ENCODE peak calls at places on chromosome 9, in five cellular contexts. H, N, M, T and E are unnamed samples.

GRCh38 chr9:72089461-72090130 is 29.2 kb upstream of the C9orf57 start:
- DNase-seq in H (no peak), N (no peak), T (no peak), M (no peak), E (no peak)

GRCh38 chr9:35367451-35367850 is 122.5 kb upstream of the RUSC2 start:
- DNase-seq in H (no peak), N (no peak), T (no peak), M (no peak), E (no peak)

GRCh38 chr9:120608421-120608820 is 28.5 kb upstream of the CDK5RAP2 start:
- DNase-seq in H (no peak), N (no peak), M (no peak), T (no peak), E (no peak)

GRCh38 chr9:123927625-123928308 is 2.2 kb downstream of the DENND1A start:
- DNase-seq in T (no peak), N (peak; percentile 58), M (no peak), H (peak; percentile 48), E (no peak)

GRCh38 chr9:94996638-94997037 is 270.1 kb downstream of the AOPEP start:
- DNase-seq in M (no peak), H (no peak), N (no peak), T (no peak), E (no peak)

GRCh38 chr9:133428579-133429215 is 6.5 kb downstream of the ADAMTS13 start:
- DNase-seq in N (no peak), T (peak; percentile 12), H (peak; percentile 64), M (no peak), E (no peak)

GRCh38 chr9:79131876-79132377 is 439.8 kb upstream of the TLE4 start:
- DNase-seq in T (no peak), N (no peak), H (no peak), M (no peak), E (no peak)

GRCh38 chr9:133621868-133622267 is 12.7 kb upstream of the FAM163B start:
- DNase-seq in H (no peak), T (no peak), M (no peak), N (no peak), E (no peak)

GRCh38 chr9:110173322-110173642 is 34.7 kb downstream of the C9orf152 start:
- DNase-seq in H (no peak), N (no peak), T (no peak), M (no peak), E (no peak)

GRCh38 chr9:102069969-102070368 is 331.5 kb upstream of the GRIN3A start:
- DNase-seq in M (no peak), T (no peak), N (no peak), H (no peak), E (no peak)

GRCh38 chr9:81669011-81669739 is 20.2 kb downstream of the TLE1 start:
- DNase-seq in N (no peak), M (no peak), T (no peak), H (no peak), E (no peak)

GRCh38 chr9:120733190-120733589 is 18.9 kb upstream of the MEGF9 start:
- DNase-seq in M (no peak), N (no peak), H (no peak), T (peak; percentile 82), E (no peak)

GRCh38 chr9:88092699-88093359 is 45.4 kb downstream of the SPATA31C2 start:
- DNase-seq in M (no peak), T (no peak), H (no peak), N (no peak), E (no peak)

GRCh38 chr9:79641055-79641454 is 69.3 kb downstream of the TLE4 start:
- DNase-seq in T (no peak), N (no peak), M (no peak), H (no peak), E (no peak)

GRCh38 chr9:84857224-84857623 is 187.7 kb downstream of the NTRK2 start:
- DNase-seq in H (no peak), N (no peak), M (no peak), T (no peak), E (no peak)

GRCh38 chr9:132976571-132976970 is 1.9 kb upstream of the GFI1B start:
- DNase-seq in M (no peak), H (no peak), T (no peak), N (no peak), E (no peak)

GRCh38 chr9:38443181-38443580 is 18.9 kb upstream of the IGFBPL1 start:
- DNase-seq in H (no peak), M (no peak), N (no peak), T (peak; percentile 81), E (no peak)

GRCh38 chr9:89850633-89851325 is 246.0 kb downstream of the GADD45G start:
- DNase-seq in N (no peak), M (no peak), T (no peak), H (no peak), E (no peak)

GRCh38 chr9:86434039-86434726 is 80.0 kb upstream of the TUT7 start:
- DNase-seq in H (peak; percentile 29), T (peak; percentile 39), N (no peak), M (no peak), E (peak; percentile 34)

GRCh38 chr9:128607642-128608350 is 48.9 kb downstream of the DYNC2I2 start:
- DNase-seq in H (no peak), T (no peak), N (no peak), M (no peak), E (no peak)

GRCh38 chr9:81370650-81371049 is 318.7 kb downstream of the TLE1 start:
- DNase-seq in M (no peak), H (no peak), T (peak; percentile 3), N (no peak), E (no peak)

GRCh38 chr9:129006328-129007034 is 21.6 kb downstream of the SH3GLB2 start:
- DNase-seq in T (peak; percentile 67), H (peak; percentile 89), M (peak; percentile 64), N (no peak), E (peak; percentile 44)

GRCh38 chr9:20331095-20331685 is 291.1 kb downstream of the MLLT3 start:
- DNase-seq in N (no peak), T (no peak), M (no peak), H (no peak), E (no peak)

GRCh38 chr9:124521142-124521541 is 13.9 kb upstream of the NR5A1 start:
- DNase-seq in N (no peak), H (no peak), M (no peak), T (no peak), E (no peak)

GRCh38 chr9:76818271-76818670 is 54.0 kb downstream of the PCA3 start:
- DNase-seq in H (peak; percentile 10), T (peak; percentile 15), N (no peak), M (peak; percentile 29), E (peak; percentile 91)

GRCh38 chr9:103734471-103734870 is 359.6 kb upstream of the SMC2 start:
- DNase-seq in N (no peak), H (no peak), T (no peak), M (no peak), E (no peak)

GRCh38 chr9:38026021-38026809 is 42.8 kb downstream of the SHB start:
- DNase-seq in N (no peak), M (no peak), H (peak; percentile 66), T (peak; percentile 29), E (no peak)

GRCh38 chr9:17628617-17629016 is 49.8 kb downstream of the SH3GL2 start:
- DNase-seq in T (no peak), N (no peak), H (no peak), M (no peak), E (no peak)

GRCh38 chr9:36470891-36471290 is 70.8 kb upstream of the RNF38 start:
- DNase-seq in N (peak; percentile 67), H (peak; percentile 5), T (no peak), M (no peak), E (no peak)

GRCh38 chr9:78903581-78903980 is 606.7 kb downstream of the PSAT1 start:
- DNase-seq in H (no peak), M (no peak), N (no peak), T (no peak), E (no peak)

GRCh38 chr9:126502417-126503332 is 111.1 kb upstream of the LMX1B start:
- DNase-seq in H (peak; percentile 13), M (no peak), N (no peak), T (no peak), E (no peak)
- TF ChIP-seq SIN3A in H (no peak), M (no peak), N (no peak), T (no peak), E (no peak)

GRCh38 chr9:5326893-5327548 is 12.7 kb downstream of the RLN1 start:
- DNase-seq in H (peak; percentile 36), T (peak; percentile 1), M (peak; percentile 38), N (no peak), E (no peak)
- TF ChIP-seq SRF in H (no peak), T (no peak), M (no peak), N (no peak), E (no peak)

DNA sequence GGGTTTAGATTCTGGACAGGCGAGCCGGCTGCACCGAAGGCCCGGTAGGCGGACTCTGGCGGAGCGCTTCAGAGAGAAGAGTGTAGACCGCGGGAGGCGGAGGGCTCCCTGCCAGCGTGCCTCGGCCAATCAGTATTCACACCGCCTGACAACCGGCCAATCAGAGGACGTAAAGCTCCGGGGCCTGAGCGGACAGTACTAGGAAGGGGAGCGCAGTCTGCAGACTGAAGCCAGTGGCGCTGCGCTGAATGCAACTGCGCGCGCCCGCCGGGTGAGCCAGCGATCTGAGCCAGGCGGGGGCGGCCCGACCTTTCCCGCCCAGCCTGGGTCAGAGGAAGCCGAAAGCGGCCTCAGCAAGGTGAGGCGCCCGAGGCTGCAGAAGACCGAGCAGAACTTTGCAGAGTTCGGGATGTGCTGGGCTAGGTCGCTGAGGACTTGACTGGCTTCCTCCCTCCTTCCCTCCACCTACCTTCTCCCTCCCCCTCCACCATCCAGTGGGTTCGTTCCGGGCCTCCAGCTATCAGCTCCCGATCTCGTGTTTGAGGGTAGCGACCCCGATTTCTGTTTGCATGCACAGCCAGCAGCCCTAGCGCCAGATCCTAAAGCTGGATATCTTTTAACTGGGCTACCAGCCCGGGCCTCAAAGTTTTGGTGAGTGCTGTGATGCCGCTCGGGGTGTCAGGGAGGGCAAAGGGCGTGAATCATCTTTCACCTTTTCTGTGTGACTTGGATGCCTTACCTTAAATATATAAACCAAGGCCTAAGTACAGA is at the start of gene DMRT2:
- DNase-seq in N (no peak), T (peak; percentile 51), H (peak; percentile 23), M (peak; percentile 91), E (peak; percentile 0)
- TF ChIP-seq SIN3A in N (no peak), T (no peak), H (no peak), M (no peak), E (no peak)

GRCh38 chr9:136011703-136012496 is 50.7 kb upstream of the UBAC1 start:
- DNase-seq in T (peak; percentile 97), N (no peak), M (no peak), H (peak; percentile 34), E (no peak)
- TF ChIP-seq SRF in T (no peak), N (no peak), M (no peak), H (no peak), E (no peak)

GRCh38 chr9:108634164-108634563 is 221.6 kb downstream of the ACTL7B start:
- DNase-seq in N (no peak), H (peak; percentile 4), M (no peak), T (no peak), E (peak; percentile 12)
- TF ChIP-seq SIN3A in N (no peak), H (no peak), M (no peak), T (no peak), E (no peak)

DNA sequence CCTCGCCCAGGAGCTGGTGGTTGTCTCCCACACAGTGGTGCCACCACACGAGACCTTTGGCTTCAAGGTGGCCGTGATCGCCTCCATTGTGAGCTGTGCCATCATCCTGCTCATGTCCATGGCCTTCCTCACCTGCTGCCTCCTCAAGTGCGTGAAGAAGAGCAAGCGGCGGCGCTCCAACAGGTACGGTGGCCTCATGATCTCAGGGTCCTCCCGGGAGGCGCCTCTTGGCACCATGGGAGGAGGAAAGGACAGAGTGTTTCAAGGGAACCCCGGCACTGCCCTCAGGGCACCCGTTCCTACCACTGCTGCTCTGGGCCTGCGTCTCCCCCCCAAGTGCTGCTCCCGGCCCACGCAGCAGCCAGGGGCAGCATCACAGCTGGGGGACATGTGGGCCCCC is 18.2 kb upstream of the CARD19 start:
- DNase-seq in T (no peak), N (no peak), M (no peak), H (no peak), E (no peak)
- TF ChIP-seq SRF in T (no peak), N (no peak), M (no peak), H (no peak), E (no peak)